ENCODE peak calls at places on chromosomes 1 and 21, in ten cellular contexts. F, M, T, O, A, I, Z, X, J and E are unnamed samples.

GRCh38 chr1:81679972-81680371 is 120.8 kb upstream of the ADGRL2 start:
- DNase-seq in F (peak; percentile 4), M (no peak), T (peak; percentile 90), O (no peak), A (peak; percentile 63), I (peak; percentile 85), Z (peak; percentile 65), X (no peak), J (no peak), E (peak; percentile 69)

GRCh38 chr1:3518256-3518655 is 63.8 kb downstream of the ARHGEF16 start:
- DNase-seq in F (peak; percentile 32), M (no peak), T (no peak), O (no peak), A (no peak), I (no peak), Z (no peak), X (no peak), J (no peak), E (no peak)

GRCh38 chr1:28392027-28392652 is 22.6 kb downstream of the PHACTR4 start:
- DNase-seq in F (no peak), M (no peak), T (peak; percentile 96), O (no peak), A (peak; percentile 96), I (peak; percentile 92), Z (no peak), X (peak; percentile 87), J (no peak), E (peak; percentile 96)

GRCh38 chr1:203349166-203349565 is 1.8 kb downstream of the FMOD start:
- DNase-seq in F (no peak), M (no peak), T (no peak), O (no peak), A (no peak), I (no peak), Z (no peak), X (no peak), J (no peak), E (no peak)

GRCh38 chr1:212738330-212738729 is 38.7 kb upstream of the BATF3 start:
- DNase-seq in F (no peak), M (no peak), T (peak; percentile 22), O (no peak), A (no peak), I (peak; percentile 14), Z (no peak), X (peak; percentile 28), J (no peak), E (peak; percentile 63)

GRCh38 chr1:69898403-69898947 is 306.9 kb downstream of the LRRC40 start:
- DNase-seq in F (no peak), M (no peak), T (no peak), O (no peak), A (no peak), I (no peak), Z (no peak), X (no peak), J (no peak), E (no peak)

GRCh38 chr1:18110968-18111367 is 3.4 kb downstream of the IGSF21 start:
- DNase-seq in F (peak; percentile 56), M (no peak), T (no peak), O (peak; percentile 20), A (no peak), I (no peak), Z (no peak), X (no peak), J (no peak), E (no peak)

GRCh38 chr1:1264868-1265272 is 8.8 kb downstream of the UBE2J2 start:
- DNase-seq in F (peak; percentile 84), M (no peak), T (peak; percentile 79), O (no peak), A (peak; percentile 96), I (peak; percentile 79), Z (no peak), X (peak; percentile 98), J (no peak), E (peak; percentile 95)

GRCh38 chr1:21059021-21059420 is 117.7 kb downstream of the EIF4G3 start:
- DNase-seq in F (no peak), M (no peak), T (no peak), O (no peak), A (no peak), I (no peak), Z (no peak), X (no peak), J (no peak), E (no peak)

GRCh38 chr21:35051287-35051818 is 2.3 kb upstream of the RUNX1 start:
- DNase-seq in F (peak; percentile 89), M (peak; percentile 97), T (peak; percentile 95), O (peak; percentile 83), A (peak; percentile 91), I (peak; percentile 95), Z (peak; percentile 90), X (peak; percentile 71), J (peak; percentile 92), E (peak; percentile 76)

GRCh38 chr1:111199881-111200801 is at the start of gene DENND2D:
- DNase-seq in F (no peak), M (no peak), T (no peak), O (peak; percentile 32), A (no peak), I (no peak), Z (peak; percentile 74), X (no peak), J (no peak), E (no peak)

GRCh38 chr1:219702551-219703215 is 89.8 kb upstream of the ZC3H11B start:
- DNase-seq in F (no peak), M (peak; percentile 1), T (peak; percentile 38), O (no peak), A (peak; percentile 46), I (peak; percentile 16), Z (no peak), X (peak; percentile 69), J (no peak), E (peak; percentile 41)

GRCh38 chr1:62198069-62198780 is 3.6 kb downstream of the L1TD1 start:
- DNase-seq in F (peak; percentile 85), M (no peak), T (no peak), O (no peak), A (no peak), I (no peak), Z (no peak), X (no peak), J (no peak), E (no peak)

GRCh38 chr1:62196091-62196690 is 1.5 kb downstream of the L1TD1 start:
- DNase-seq in F (peak; percentile 67), M (no peak), T (no peak), O (no peak), A (no peak), I (no peak), Z (no peak), X (no peak), J (no peak), E (no peak)

GRCh38 chr1:62194651-62195282 is at the start of gene L1TD1:
- DNase-seq in F (peak; percentile 99), M (no peak), T (peak; percentile 23), O (no peak), A (no peak), I (no peak), Z (peak; percentile 65), X (no peak), J (no peak), E (peak; percentile 10)

DNA sequence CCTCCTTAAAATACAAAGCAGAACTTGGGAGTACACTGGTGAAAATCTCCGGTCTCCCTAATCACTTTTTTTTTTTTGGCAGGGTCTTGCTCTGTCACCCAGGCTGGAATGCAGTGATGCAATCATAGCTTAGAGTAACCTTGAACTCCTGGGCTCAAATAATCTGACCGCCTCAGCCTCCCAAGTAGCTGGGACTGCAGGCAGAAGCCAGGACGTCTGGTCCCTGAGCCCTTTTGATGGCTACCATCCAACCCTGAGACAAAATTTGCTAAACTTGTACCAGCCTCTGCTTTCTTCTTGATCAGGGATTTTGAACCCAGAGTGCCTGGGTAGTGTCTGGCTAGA is 4.1 kb downstream of the L1TD1 start:
- DNase-seq in F (no peak), M (no peak), T (peak; percentile 54), O (no peak), A (no peak), I (peak; percentile 21), Z (no peak), X (no peak), J (no peak), E (peak; percentile 7)
- H3K4me3 ChIP-seq in F (peak overlapping the region; percentile 78), M (no peak overlapping the region), T (no peak overlapping the region), O (no peak overlapping the region), A (no peak overlapping the region), I (no peak overlapping the region), Z (no peak overlapping the region), X (no peak overlapping the region), J (no peak overlapping the region), E (no peak overlapping the region)

GRCh38 chr1:118304722-118305344 is 119.8 kb upstream of the SPAG17 start:
- DNase-seq in F (peak; percentile 77), M (no peak), T (peak; percentile 26), O (no peak), A (no peak), I (peak; percentile 11), Z (no peak), X (peak; percentile 16), J (no peak), E (peak; percentile 53)
- TF ChIP-seq CTCF in F (peak; percentile 57), M (no peak), T (peak; percentile 43), O (peak; percentile 62), A (peak; percentile 13), I (peak; percentile 53), Z (no peak), X (peak; percentile 46), J (peak; percentile 62), E (peak; percentile 75)

GRCh38 chr21:16420086-16420724 is 690.4 kb downstream of the USP25 start:
- DNase-seq in F (no peak), M (no peak), T (peak; percentile 89), O (peak; percentile 38), A (peak; percentile 59), I (peak; percentile 89), Z (peak; percentile 71), X (peak; percentile 16), J (no peak), E (peak; percentile 87)
- H3K4me3 ChIP-seq in F (no peak overlapping the region), M (no peak overlapping the region), T (no peak overlapping the region), O (peak overlapping the region; percentile 69), A (peak overlapping the region; percentile 42), I (peak overlapping the region; percentile 35), Z (peak overlapping the region; percentile 41), X (peak overlapping the region; percentile 47), J (no peak overlapping the region), E (peak overlapping the region; percentile 62)

DNA sequence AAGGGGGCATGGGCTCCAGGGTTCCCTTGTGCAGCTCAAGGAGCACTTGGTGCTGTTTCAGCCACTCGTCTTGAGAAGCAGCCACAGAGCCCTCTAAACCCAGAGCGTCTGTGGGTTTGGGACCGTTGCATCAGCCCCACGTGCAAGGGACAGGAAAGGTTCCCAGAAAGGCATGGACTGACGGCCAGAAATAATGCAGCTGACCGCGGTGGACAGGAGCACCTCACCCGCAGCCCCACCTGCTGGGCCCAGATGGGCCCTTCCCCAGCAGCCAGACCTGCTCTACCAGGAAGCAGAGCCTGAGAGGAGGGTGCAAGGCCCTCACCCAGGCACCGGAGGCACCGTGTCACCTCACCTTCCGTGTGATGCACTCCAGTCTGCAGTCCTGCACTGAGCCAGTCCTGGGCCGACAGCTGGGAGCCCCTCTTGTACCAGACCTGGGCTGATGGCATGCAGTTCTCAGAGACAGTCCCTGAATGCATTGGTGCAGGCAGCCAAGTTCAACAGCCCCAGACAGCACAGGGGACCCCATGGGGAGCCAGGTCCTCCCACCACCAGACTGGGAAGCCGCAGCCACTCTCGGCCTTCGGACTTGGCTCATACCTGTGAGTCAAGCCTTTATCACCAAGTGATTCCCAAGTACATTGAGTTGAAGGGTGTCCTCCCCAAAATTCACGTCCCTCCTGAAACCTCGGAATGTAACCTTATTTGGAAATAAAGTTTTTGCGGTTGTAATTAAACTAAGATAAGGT is 4.8 kb upstream of the TFF3 start:
- DNase-seq in F (no peak), M (no peak), T (no peak), O (no peak), A (no peak), I (no peak), Z (peak; percentile 46), X (no peak), J (peak; percentile 27), E (no peak)
- TF ChIP-seq CTCF in F (no peak), M (no peak), T (no peak), O (peak; percentile 16), A (no peak), I (no peak), Z (no peak), X (no peak), J (peak; percentile 16), E (no peak)